ENCODE peak calls at places on chromosomes 16 and 17, in ten cellular contexts. E is fibroblast of the aortic adventitia, I is right atrium auricular region, B is pancreas, Z is IMR-90, U is A673, Y is neural progenitor cell, L is fibroblast of lung, T is heart right ventricle, G is heart left ventricle. V is an unnamed sample.

GRCh38 chr16:85215478-85216120 is 103.3 kb upstream of the CIBAR2 start:
- DNase-seq in E (no peak), B (no peak), L (no peak), Y (no peak), I (no peak), G (no peak), U (no peak), Z (no peak), T (no peak), V (no peak)

GRCh38 chr16:56606071-56606687 is 2.2 kb upstream of the MT2A start:
- DNase-seq in T (no peak), G (no peak), B (no peak), U (no peak), E (peak; percentile 92), Y (no peak), I (peak; percentile 80), L (peak; percentile 82), Z (peak; percentile 79), V (no peak)

GRCh38 chr17:40530988-40531971 is 29.9 kb upstream of the TNS4 start:
- DNase-seq in U (no peak), B (peak; percentile 37), L (no peak), Y (no peak), G (no peak), I (no peak), Z (no peak), E (no peak), T (no peak), V (no peak)

GRCh38 chr16:72018470-72018869 is 9.9 kb downstream of the DHODH start:
- DNase-seq in U (no peak), I (no peak), B (no peak), L (no peak), E (no peak), Z (no peak), G (no peak), Y (no peak), T (no peak), V (no peak)

GRCh38 chr16:59180083-59180476 is 446.0 kb upstream of the GOT2 start:
- DNase-seq in L (no peak), Y (no peak), B (no peak), G (no peak), U (no peak), E (no peak), Z (no peak), I (no peak), T (no peak), V (no peak)

GRCh38 chr16:56203052-56203451 is 11.8 kb downstream of the GNAO1 start:
- DNase-seq in E (peak; percentile 6), L (peak; percentile 1), I (no peak), G (no peak), T (peak; percentile 18), U (peak; percentile 82), Y (peak; percentile 56), Z (peak; percentile 6), B (no peak), V (peak; percentile 34)

GRCh38 chr17:32504166-32504990 is 17.6 kb downstream of the CDK5R1 start:
- DNase-seq in Y (no peak), U (no peak), I (no peak), G (no peak), B (no peak), E (no peak), L (peak; percentile 59), T (no peak), Z (no peak), V (no peak)

GRCh38 chr16:11405331-11406176 is 60.3 kb downstream of the RMI2 start:
- DNase-seq in L (no peak), T (no peak), Y (peak; percentile 56), G (no peak), I (no peak), B (no peak), U (peak; percentile 32), Z (peak; percentile 8), E (no peak), V (peak; percentile 55)

GRCh38 chr17:70555723-70556122 is 386.4 kb downstream of the KCNJ2 start:
- DNase-seq in L (no peak), G (no peak), U (no peak), Z (no peak), I (no peak), B (no peak), E (no peak), Y (no peak), T (no peak), V (no peak)

GRCh38 chr16:88430524-88431446 is 22.3 kb upstream of the ZFPM1 start:
- DNase-seq in T (peak; percentile 49), Y (no peak), L (peak; percentile 18), G (no peak), Z (no peak), U (no peak), E (no peak), I (no peak), B (no peak), V (no peak)

GRCh38 chr16:87076950-87077749 is 240.0 kb downstream of the C16orf95 start:
- DNase-seq in U (peak; percentile 48), T (peak; percentile 40), I (no peak), E (peak; percentile 28), G (no peak), B (peak; percentile 84), Z (peak; percentile 55), L (peak; percentile 57), Y (peak; percentile 76), V (peak; percentile 63)

DNA sequence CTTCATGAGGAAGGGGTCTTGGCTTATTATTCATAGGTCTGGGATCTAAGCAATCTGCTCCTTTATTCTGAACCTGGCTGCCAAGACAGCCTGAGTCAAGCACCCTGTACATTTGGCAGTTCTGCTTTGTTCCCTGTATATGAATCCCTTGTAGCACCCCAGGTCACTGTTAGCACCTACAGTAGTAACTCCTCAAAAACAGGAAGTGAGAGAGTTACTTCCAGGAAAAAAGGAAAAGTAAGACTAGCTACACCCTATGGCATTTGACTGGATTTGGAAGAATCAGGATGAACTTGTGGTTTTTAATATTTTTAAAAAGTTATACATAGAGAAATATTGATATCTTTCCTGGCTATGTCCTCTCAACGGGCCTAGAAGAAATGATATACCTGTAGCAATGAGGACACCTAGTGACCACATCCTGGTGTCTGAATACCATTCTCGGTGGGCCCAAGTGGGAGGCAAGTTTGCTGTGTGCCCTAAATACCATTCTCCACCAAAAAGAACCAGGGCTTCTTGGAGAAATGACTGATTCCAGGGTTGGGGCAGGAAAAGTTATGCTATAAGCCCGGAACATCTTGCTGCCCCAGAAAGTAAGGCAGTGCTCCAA is 9.9 kb downstream of the ANKRD40 start:
- DNase-seq in G (no peak), E (no peak), B (no peak), T (no peak), Z (no peak), U (no peak), I (no peak), L (no peak), Y (no peak), V (peak; percentile 69)
- TF ChIP-seq CTCF in G (no peak), E (no peak), B (no peak), T (no peak), Z (no peak), U (no peak), I (no peak), L (no peak), Y (peak; percentile 25), V (peak; percentile 66)

GRCh38 chr16:179431-179830 is 828 bp upstream of the HBQ1 start:
- DNase-seq in G (no peak), T (no peak), B (no peak), Y (no peak), Z (no peak), L (no peak), U (no peak), I (no peak), E (no peak), V (no peak)

GRCh38 chr16:177981-178676 is 1.6 kb downstream of the HBA1 start:
- DNase-seq in I (no peak), G (no peak), L (no peak), Y (no peak), B (no peak), T (no peak), E (no peak), U (no peak), Z (no peak), V (no peak)

GRCh38 chr16:175145-175949 is 1.1 kb upstream of the HBA1 start:
- DNase-seq in Y (no peak), U (no peak), Z (no peak), T (no peak), E (no peak), I (no peak), L (no peak), B (no peak), G (no peak), V (no peak)

GRCh38 chr16:180101-180920 is at the start of gene HBQ1:
- DNase-seq in Y (peak; percentile 78), Z (no peak), E (no peak), G (no peak), L (peak; percentile 24), I (no peak), B (no peak), T (peak; percentile 24), U (peak; percentile 65), V (no peak)

GRCh38 chr16:177394-177822 is 928 bp downstream of the HBA1 start:
- DNase-seq in Z (peak; percentile 25), L (peak; percentile 18), Y (peak; percentile 39), B (no peak), E (peak; percentile 40), T (no peak), I (no peak), G (no peak), U (no peak), V (no peak)
- H3K4me3 ChIP-seq in Z (no peak overlapping the region), L (no peak overlapping the region), Y (no peak overlapping the region), B (no peak overlapping the region), E (no peak overlapping the region), T (no peak overlapping the region), I (no peak overlapping the region), G (no peak overlapping the region), U (no peak overlapping the region), V (no peak overlapping the region)

GRCh38 chr17:13792314-13792713 is 190.6 kb upstream of the HS3ST3A1 start:
- DNase-seq in Y (no peak), G (peak; percentile 28), E (peak; percentile 57), Z (peak; percentile 34), U (no peak), I (no peak), T (no peak), L (peak; percentile 71), B (no peak), V (no peak)
- TF ChIP-seq CTCF in Y (no peak), G (no peak), E (no peak), Z (no peak), U (no peak), I (no peak), T (no peak), L (no peak), B (no peak), V (no peak)

DNA sequence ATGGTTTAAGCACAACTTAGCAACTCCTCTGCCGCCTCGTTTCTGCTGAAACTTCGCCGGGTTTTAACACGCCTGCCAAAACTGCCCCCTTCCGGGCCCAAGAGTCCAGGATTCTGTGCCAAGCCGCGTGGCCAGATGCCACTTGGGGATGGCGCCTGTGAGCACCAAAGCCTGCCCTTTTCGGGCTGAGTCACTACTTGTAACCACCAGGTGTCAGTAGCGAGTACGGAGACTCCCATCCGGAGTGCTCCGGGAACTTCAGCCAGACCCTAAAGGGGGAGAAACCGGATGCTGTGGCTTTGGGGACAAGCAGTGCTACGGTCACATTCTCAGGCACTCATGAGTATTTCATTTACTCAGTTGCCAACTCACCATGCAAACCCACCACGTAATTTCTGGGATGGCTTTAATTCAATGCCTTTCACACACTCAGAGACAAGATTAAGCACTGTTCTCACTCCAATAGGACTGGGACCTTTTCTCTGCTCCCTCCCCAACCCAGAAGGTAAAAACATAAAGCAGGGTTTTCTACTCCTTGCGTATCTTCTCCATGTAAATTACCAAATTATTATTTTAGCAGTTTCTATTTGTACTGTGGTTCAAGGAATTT is 7.7 kb downstream of the PMP22 start:
- DNase-seq in U (peak; percentile 80), Z (peak; percentile 72), I (peak; percentile 90), L (peak; percentile 73), B (peak; percentile 76), G (peak; percentile 85), E (peak; percentile 88), Y (peak; percentile 83), T (peak; percentile 84), V (peak; percentile 45)
- H3K4me3 ChIP-seq in U (no peak overlapping the region), Z (no peak overlapping the region), I (peak overlapping the region; percentile 24), L (no peak overlapping the region), B (no peak overlapping the region), G (peak overlapping the region; percentile 39), E (peak overlapping the region; percentile 2), Y (no peak overlapping the region), T (peak overlapping the region; percentile 33), V (no peak overlapping the region)